ENCODE peak calls at places on chromosomes 16 and 17, in four cellular contexts. K is psoas muscle; J is stimulated activated naive CD8-positive, alpha-beta T cell treated with anti-CD3 and anti-CD28 coated beads, Interleukin-15, amount 100 ng/mL, for 72 hours; A is body of pancreas. B is an unnamed sample.

GRCh38 chr16:14489460-14489859 is 140.6 kb downstream of the PARN start:
- DNase-seq in A (no peak), K (no peak), J (no peak), B (peak)

GRCh38 chr17:60163108-60163784 is 13.5 kb downstream of the CA4 start:
- DNase-seq in A (no peak), J (no peak), K (no peak), B (no peak)

GRCh38 chr17:77328823-77329740 is 188.3 kb downstream of the SEC14L1 start:
- DNase-seq in K (no peak), J (no peak), A (no peak), B (no peak)

GRCh38 chr16:24253192-24253591 is 2.9 kb upstream of the CACNG3 start:
- DNase-seq in J (peak), K (no peak), A (peak), B (peak)

GRCh38 chr16:81866820-81867440 is 87.8 kb downstream of the PLCG2 start:
- DNase-seq in J (no peak), A (peak), K (peak), B (no peak)

GRCh38 chr16:50272111-50272571 is 5.8 kb downstream of the ADCY7 start:
- DNase-seq in A (no peak), K (peak), J (no peak), B (no peak)

GRCh38 chr17:76498886-76499667 is 2.1 kb downstream of the RHBDF2 start:
- DNase-seq in K (no peak), A (peak), J (no peak), B (no peak)

GRCh38 chr16:66970775-66971725 is 10.0 kb downstream of the CES3 start:
- DNase-seq in K (peak), J (no peak), A (no peak), B (no peak)

GRCh38 chr17:78794399-78794798 is 12.3 kb upstream of the CYTH1 start:
- DNase-seq in K (peak), A (no peak), J (no peak), B (no peak)

GRCh38 chr16:50568187-50568830 is 20.1 kb downstream of the NKD1 start:
- DNase-seq in K (no peak), J (no peak), A (no peak), B (no peak)